ENCODE peak calls at places on chromosomes 11 and 22, in ten cellular contexts. Y, O, L, I, P, M, U, N, R and X are unnamed samples.

GRCh38 chr11:74951241-74951640 is 2.2 kb downstream of the SPCS2 start:
- DNase-seq in Y (no peak), O (no peak), L (no peak), I (no peak), P (no peak), M (peak; percentile 27), U (no peak), N (no peak), R (no peak), X (no peak)

GRCh38 chr11:40099391-40100169 is 1359.9 kb downstream of the LRRC4C start:
- DNase-seq in Y (no peak), O (no peak), L (no peak), I (no peak), P (peak; percentile 6), M (no peak), U (no peak), N (no peak), R (no peak), X (no peak)

GRCh38 chr11:116689413-116690127 is 83.2 kb downstream of the BUD13 start:
- DNase-seq in Y (no peak), O (no peak), L (no peak), I (no peak), P (no peak), M (peak; percentile 2), U (no peak), N (no peak), R (no peak), X (peak; percentile 20)

GRCh38 chr11:10488581-10489443 is 33.7 kb downstream of the AMPD3 start:
- DNase-seq in Y (no peak), O (peak; percentile 82), L (peak; percentile 11), I (no peak), P (no peak), M (peak; percentile 55), U (peak; percentile 77), N (no peak), R (peak; percentile 11), X (no peak)

GRCh38 chr11:47500121-47500520 is 51.2 kb upstream of the RAPSN start:
- DNase-seq in Y (no peak), O (no peak), L (no peak), I (no peak), P (no peak), M (no peak), U (no peak), N (no peak), R (no peak), X (no peak)

GRCh38 chr11:75968021-75968685 is 153.1 kb downstream of the UVRAG start:
- DNase-seq in Y (no peak), O (no peak), L (no peak), I (no peak), P (no peak), M (no peak), U (no peak), N (no peak), R (no peak), X (no peak)

GRCh38 chr11:66904055-66904454 is 47.2 kb downstream of the LRFN4 start:
- DNase-seq in Y (no peak), O (peak; percentile 80), L (no peak), I (no peak), P (no peak), M (no peak), U (peak; percentile 61), N (no peak), R (no peak), X (no peak)

GRCh38 chr11:63490551-63491239 is at the start of gene PLAAT5:
- DNase-seq in Y (peak; percentile 49), O (peak; percentile 27), L (peak; percentile 21), I (no peak), P (no peak), M (no peak), U (no peak), N (peak; percentile 68), R (no peak), X (no peak)

GRCh38 chr11:69376155-69377028 is 82.4 kb downstream of the MYEOV start:
- DNase-seq in Y (no peak), O (peak; percentile 61), L (no peak), I (peak; percentile 5), P (no peak), M (no peak), U (no peak), N (no peak), R (no peak), X (peak; percentile 26)

GRCh38 chr11:76035020-76035419 is 171.3 kb downstream of the WNT11 start:
- DNase-seq in Y (no peak), O (no peak), L (no peak), I (no peak), P (no peak), M (no peak), U (no peak), N (no peak), R (no peak), X (no peak)

GRCh38 chr11:36455658-36456111 is 54.4 kb downstream of the TRAF6 start:
- DNase-seq in Y (peak; percentile 81), O (no peak), L (no peak), I (peak; percentile 47), P (peak; percentile 11), M (no peak), U (peak; percentile 14), N (peak; percentile 34), R (no peak), X (no peak)

GRCh38 chr22:26527574-26528465 is 15.5 kb upstream of the TFIP11 start:
- DNase-seq in Y (peak; percentile 23), O (no peak), L (no peak), I (no peak), P (no peak), M (no peak), U (no peak), N (no peak), R (no peak), X (no peak)

GRCh38 chr11:111456859-111457730 is 55.1 kb downstream of the BTG4 start:
- DNase-seq in Y (no peak), O (no peak), L (no peak), I (no peak), P (no peak), M (no peak), U (no peak), N (no peak), R (no peak), X (peak; percentile 39)

DNA sequence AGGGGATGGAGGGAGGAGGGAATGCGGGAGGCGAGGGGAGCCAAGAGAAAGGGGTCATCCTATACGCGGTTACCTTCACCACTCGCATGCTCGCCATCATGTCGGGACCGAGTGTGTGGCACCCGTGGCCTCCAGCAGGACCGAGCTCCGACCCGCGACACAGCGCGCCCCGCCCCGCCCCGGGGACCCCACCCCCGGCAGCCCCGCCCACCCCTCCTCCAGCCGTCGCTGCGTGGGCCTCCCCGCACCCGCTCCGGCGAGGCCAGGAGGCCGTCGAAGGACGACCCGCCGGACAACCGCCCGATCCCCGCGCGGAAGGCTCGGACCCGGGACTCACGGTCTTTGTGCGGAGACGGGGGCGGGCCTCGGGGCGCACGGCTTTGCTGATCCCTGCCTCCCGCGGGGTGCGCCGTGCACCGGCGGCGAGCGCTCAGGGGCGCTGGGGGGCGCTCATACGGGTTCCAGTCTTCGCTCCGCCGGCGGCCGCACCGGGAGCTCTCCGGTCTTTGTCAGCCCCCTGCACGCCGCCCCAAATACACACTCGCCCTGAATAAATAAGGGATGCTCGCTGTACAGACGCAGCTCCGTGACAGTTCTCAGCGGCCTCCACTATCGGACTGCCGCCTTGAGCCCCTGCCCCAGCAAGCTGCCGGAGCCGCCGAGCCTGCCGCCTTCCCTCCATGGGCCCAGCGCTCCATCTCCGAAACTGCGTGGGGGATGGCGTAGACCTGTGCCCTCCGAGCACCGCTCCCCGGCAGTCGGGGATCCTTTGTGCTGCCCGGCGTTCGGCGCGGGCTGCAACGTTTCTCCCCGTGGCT is at the start of gene UBE2L6:
- DNase-seq in Y (peak; percentile 50), O (peak; percentile 74), L (peak; percentile 74), I (peak; percentile 17), P (peak; percentile 69), M (peak; percentile 85), U (peak; percentile 82), N (peak; percentile 71), R (no peak), X (peak; percentile 61)
- TF ChIP-seq CTCF in Y (no peak), O (no peak), L (no peak), I (no peak), P (no peak), M (peak; percentile 69), U (no peak), N (no peak), R (no peak), X (peak; percentile 98)

DNA sequence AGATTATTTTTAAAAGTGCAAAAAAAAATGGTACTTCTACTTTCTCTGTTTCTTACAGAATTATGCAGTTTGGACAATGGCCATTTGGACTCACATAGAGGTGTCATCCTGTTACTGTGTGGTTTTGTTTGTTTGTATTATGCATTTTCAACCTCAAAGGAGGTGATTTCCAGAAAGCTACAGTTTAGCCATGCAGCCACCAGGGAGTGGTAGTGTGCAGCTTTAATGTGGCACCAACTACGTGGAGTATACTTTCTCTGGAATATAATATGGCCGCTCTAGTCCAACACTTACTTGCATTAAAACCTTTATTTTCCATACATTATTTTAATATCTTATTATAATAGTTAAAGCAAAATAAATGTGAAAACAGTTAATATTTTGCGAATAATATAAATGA is 469.9 kb upstream of the KIRREL3 start:
- DNase-seq in Y (no peak), O (no peak), L (peak; percentile 26), I (no peak), P (peak; percentile 0), M (peak; percentile 8), U (no peak), N (peak; percentile 31), R (no peak), X (no peak)
- TF ChIP-seq CTCF in Y (no peak), O (peak; percentile 34), L (peak; percentile 37), I (peak; percentile 46), P (no peak), M (no peak), U (no peak), N (peak; percentile 49), R (no peak), X (no peak)

GRCh38 chr11:90392692-90393091 is 169.8 kb upstream of the CHORDC1 start:
- DNase-seq in Y (no peak), O (no peak), L (no peak), I (no peak), P (no peak), M (no peak), U (no peak), N (no peak), R (no peak), X (no peak)
- TF ChIP-seq CTCF in Y (no peak), O (no peak), L (no peak), I (peak; percentile 14), P (no peak), M (no peak), U (no peak), N (no peak), R (no peak), X (no peak)

DNA sequence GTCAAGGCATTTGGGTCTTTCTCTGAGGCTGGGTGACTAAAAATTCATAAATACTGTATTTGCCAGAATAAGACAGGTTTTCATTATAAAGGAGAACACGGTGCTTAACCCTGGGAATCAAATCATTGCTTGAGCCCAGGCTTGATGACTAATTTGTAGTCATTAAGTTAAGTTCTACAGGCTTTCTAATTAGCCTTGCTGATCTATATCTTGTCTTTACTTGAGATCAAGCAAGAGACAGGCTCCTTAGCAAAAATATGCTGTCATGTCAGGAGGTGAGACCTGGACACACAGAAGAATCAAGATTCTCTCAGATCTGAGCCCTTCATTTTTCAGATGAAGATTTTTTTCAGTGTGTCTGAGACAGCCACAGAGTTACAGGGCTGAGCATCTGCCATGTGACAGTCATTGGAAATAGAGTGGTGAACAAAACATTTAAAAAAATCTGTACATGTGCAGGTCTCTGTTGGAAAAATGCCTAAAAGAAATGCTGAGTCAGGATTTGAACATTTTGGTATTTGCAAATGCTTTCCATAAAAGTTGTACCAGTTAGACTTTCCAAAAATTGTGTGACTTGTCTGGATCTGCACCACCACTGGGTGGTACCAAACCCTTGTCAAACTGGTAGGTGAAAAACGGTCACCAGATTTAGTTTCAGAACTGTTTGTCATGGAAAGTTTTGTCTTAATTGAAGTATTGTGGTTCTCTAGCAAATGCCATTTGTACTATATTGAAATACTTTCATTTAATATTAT is 14.7 kb downstream of the ACAT1 start:
- DNase-seq in Y (no peak), O (no peak), L (peak; percentile 65), I (no peak), P (peak; percentile 27), M (peak; percentile 27), U (no peak), N (no peak), R (no peak), X (no peak)
- TF ChIP-seq CTCF in Y (no peak), O (no peak), L (peak; percentile 51), I (peak; percentile 52), P (peak; percentile 36), M (peak; percentile 10), U (peak; percentile 23), N (no peak), R (no peak), X (no peak)